ENCODE peak calls at places on chromosomes 12 and 14, in six cellular contexts. O is GM23338, A is left ventricle myocardium inferior, Q is brain microvascular endothelial cell, D is body of pancreas, T is fibroblast of the conjunctiva. G is an unnamed sample.

GRCh38 chr12:41011939-41012338 is 176.2 kb upstream of the PDZRN4 start:
- DNase-seq in A (no peak), O (peak), D (no peak), T (no peak), Q (no peak), G (no peak)

GRCh38 chr12:26123482-26123980 is 1.3 kb downstream of the BHLHE41 start:
- DNase-seq in D (no peak), Q (no peak), O (no peak), T (no peak), A (no peak), G (no peak)

GRCh38 chr12:19553177-19553576 is 113.9 kb downstream of the AEBP2 start:
- DNase-seq in T (no peak), D (no peak), A (no peak), O (no peak), Q (no peak), G (no peak)

GRCh38 chr14:73789996-73790581 is 61.5 kb upstream of the PTGR2 start:
- DNase-seq in T (peak), A (peak), D (peak), Q (peak), O (no peak), G (no peak)

GRCh38 chr12:121534495-121535148 is 46.2 kb downstream of the KDM2B start:
- DNase-seq in D (no peak), A (no peak), T (no peak), O (peak), Q (no peak), G (peak)

GRCh38 chr12:12979731-12980259 is 20.3 kb downstream of the HEBP1 start:
- DNase-seq in D (no peak), T (peak), A (no peak), O (peak), Q (peak), G (peak)

GRCh38 chr12:75666980-75667359 is 155.6 kb upstream of the KRR1 start:
- DNase-seq in D (no peak), A (no peak), O (no peak), T (no peak), Q (peak), G (no peak)

GRCh38 chr14:89401241-89401640 is 15.8 kb downstream of the FOXN3 start:
- DNase-seq in Q (no peak), O (no peak), A (no peak), T (no peak), D (no peak), G (no peak)

GRCh38 chr12:22018860-22019259 is 27.2 kb upstream of the CMAS start:
- DNase-seq in T (no peak), O (no peak), A (no peak), D (no peak), Q (no peak), G (no peak)

GRCh38 chr14:81221579-81222102 is 882 bp upstream of the GTF2A1 start:
- DNase-seq in D (peak), O (peak), Q (no peak), T (no peak), A (no peak), G (no peak)

GRCh38 chr14:99318091-99318958 is 46.3 kb upstream of the BCL11B start:
- DNase-seq in T (no peak), O (peak), D (no peak), A (no peak), Q (no peak), G (no peak)

GRCh38 chr12:78697817-78698415 is 166.7 kb upstream of the SYT1 start:
- DNase-seq in D (no peak), T (no peak), A (no peak), Q (peak), O (no peak), G (no peak)

GRCh38 chr14:96698846-96699543 is 98.2 kb upstream of the VRK1 start:
- DNase-seq in Q (no peak), A (no peak), T (no peak), O (no peak), D (no peak), G (no peak)

GRCh38 chr14:33588771-33589170 is 362.1 kb downstream of the EGLN3 start:
- DNase-seq in A (no peak), D (no peak), T (no peak), O (no peak), Q (no peak), G (no peak)

GRCh38 chr12:119668315-119668651 is 350 bp downstream of the PRKAB1 start:
- DNase-seq in T (no peak), Q (no peak), O (no peak), A (no peak), D (no peak), G (no peak)

GRCh38 chr12:24133385-24133784 is 183.9 kb upstream of the SOX5 start:
- DNase-seq in D (no peak), A (no peak), O (peak), Q (no peak), T (no peak), G (peak)

GRCh38 chr14:94738786-94739185 is 31.1 kb downstream of the GSC start:
- DNase-seq in O (no peak), A (no peak), D (no peak), Q (peak), T (no peak), G (no peak)

GRCh38 chr14:102187044-102187443 is 47.3 kb downstream of the WDR20 start:
- DNase-seq in O (no peak), A (no peak), T (peak), D (no peak), Q (peak), G (no peak)

GRCh38 chr14:48537600-48537999 is 862.2 kb upstream of the MDGA2 start:
- DNase-seq in A (no peak), Q (no peak), T (no peak), D (no peak), O (no peak), G (no peak)

GRCh38 chr12:56979628-56980027 is 22.2 kb upstream of the RDH16 start:
- DNase-seq in O (no peak), D (no peak), Q (no peak), A (no peak), T (no peak), G (no peak)

GRCh38 chr14:51719970-51720369 is 68.3 kb downstream of the FRMD6 start:
- DNase-seq in Q (no peak), O (no peak), T (no peak), A (no peak), D (no peak), G (no peak)